ENCODE peak calls at places on chromosomes 3 and 15, in six cellular contexts. H, E, X, D, J and U are unnamed samples.

GRCh38 chr3:64599651-64600050 is 88.1 kb downstream of the ADAMTS9 start:
- DNase-seq in H (no peak), E (no peak), X (no peak), D (no peak), J (no peak), U (no peak)

GRCh38 chr3:40053663-40054062 is 244.3 kb downstream of the MYRIP start:
- DNase-seq in H (no peak), E (no peak), X (no peak), D (peak), J (no peak), U (no peak)

GRCh38 chr15:94383706-94384105 is 152.3 kb downstream of the MCTP2 start:
- DNase-seq in H (no peak), E (no peak), X (no peak), D (peak), J (no peak), U (no peak)

GRCh38 chr15:79635897-79636596 is 203.9 kb downstream of the MINAR1 start:
- DNase-seq in H (peak), E (no peak), X (no peak), D (peak), J (no peak), U (no peak)

GRCh38 chr3:178907081-178907480 is 164.5 kb downstream of the ZMAT3 start:
- DNase-seq in H (no peak), E (no peak), X (no peak), D (peak), J (no peak), U (peak)

GRCh38 chr3:116517308-116517707 is 72.0 kb upstream of the LSAMP start:
- DNase-seq in H (peak), E (no peak), X (no peak), D (no peak), J (no peak), U (peak)

GRCh38 chr3:142243134-142243533 is 17.7 kb upstream of the GK5 start:
- DNase-seq in H (peak), E (peak), X (no peak), D (no peak), J (no peak), U (peak)

GRCh38 chr3:118968111-118968510 is 66.5 kb downstream of the IGSF11 start:
- DNase-seq in H (peak), E (no peak), X (no peak), D (no peak), J (no peak), U (no peak)

GRCh38 chr15:99989095-99989494 is 255.9 kb upstream of the LYSMD4 start:
- DNase-seq in H (no peak), E (no peak), X (peak), D (no peak), J (no peak), U (no peak)

GRCh38 chr3:13013595-13013993 is 59.6 kb downstream of the IQSEC1 start:
- DNase-seq in H (no peak), E (no peak), X (no peak), D (no peak), J (no peak), U (no peak)

GRCh38 chr3:27905625-27906024 is 183.5 kb upstream of the EOMES start:
- DNase-seq in H (no peak), E (no peak), X (no peak), D (no peak), J (peak), U (no peak)

GRCh38 chr3:190586631-190587000 is 72.7 kb downstream of the IL1RAP start:
- DNase-seq in H (no peak), E (peak), X (no peak), D (peak), J (peak), U (peak)

GRCh38 chr15:31342781-31343626 is 16.4 kb downstream of the KLF13 start:
- DNase-seq in H (peak), E (no peak), X (no peak), D (no peak), J (no peak), U (no peak)